ENCODE peak calls at places on chromosomes 11 and 22, in six cellular contexts. A is activated CD4-positive, alpha-beta T cell treated with anti-CD3 and anti-CD28 coated beads, Interleukin-2, amount 10 ng/mL, durations not matched to agents 24 days and 14 days; P is CD4-positive, alpha-beta memory T cell; J is T-helper 1 cell; I is NCI-H1417; R is midbrain. D is an unnamed sample.

GRCh38 chr11:86205415-86206268 is 38.9 kb upstream of the EED start:
- DNase-seq in A (no peak), P (no peak), J (no peak), I (peak; percentile 24), R (peak; percentile 13), D (no peak)

GRCh38 chr11:75311858-75312288 is 39.6 kb downstream of the ARRB1 start:
- DNase-seq in A (no peak), P (no peak), J (no peak), I (peak; percentile 47), R (peak; percentile 67), D (no peak)

GRCh38 chr11:93031386-93031785 is 61.9 kb downstream of the MTNR1B start:
- DNase-seq in A (no peak), P (no peak), J (no peak), I (no peak), R (no peak), D (no peak)

GRCh38 chr11:96303067-96303466 is 39.9 kb downstream of the MAML2 start:
- DNase-seq in A (no peak), P (no peak), J (no peak), I (no peak), R (no peak), D (no peak)

GRCh38 chr11:45930951-45931563 is 8.6 kb downstream of the LARGE2 start:
- DNase-seq in A (no peak), P (no peak), J (no peak), I (no peak), R (no peak), D (no peak)

GRCh38 chr22:26992556-26992955 is 335.2 kb downstream of the MIAT start:
- DNase-seq in A (no peak), P (no peak), J (no peak), I (no peak), R (no peak), D (no peak)

GRCh38 chr11:65438257-65439151 is 15.9 kb downstream of the NEAT1 start:
- DNase-seq in A (no peak), P (no peak), J (no peak), I (no peak), R (no peak), D (no peak)

GRCh38 chr22:37126882-37127281 is 17.4 kb upstream of the TMPRSS6 start:
- DNase-seq in A (peak; percentile 73), P (no peak), J (no peak), I (no peak), R (no peak), D (no peak)

GRCh38 chr11:118015385-118015841 is 29.2 kb downstream of the IL10RA start:
- DNase-seq in A (peak; percentile 59), P (no peak), J (no peak), I (no peak), R (no peak), D (no peak)

GRCh38 chr11:12897867-12898266 is 111.2 kb upstream of the RASSF10 start:
- DNase-seq in A (no peak), P (no peak), J (no peak), I (peak; percentile 4), R (no peak), D (no peak)

GRCh38 chr11:27239305-27239942 is 123.6 kb downstream of the CCDC34 start:
- DNase-seq in A (no peak), P (no peak), J (no peak), I (no peak), R (no peak), D (no peak)

GRCh38 chr11:122655527-122656072 is at the start of gene UBASH3B:
- DNase-seq in A (peak; percentile 89), P (peak; percentile 68), J (peak; percentile 45), I (peak; percentile 60), R (peak; percentile 62), D (peak; percentile 50)

GRCh38 chr11:40293655-40294342 is 1165.7 kb downstream of the LRRC4C start:
- DNase-seq in A (peak; percentile 76), P (peak; percentile 14), J (no peak), I (peak; percentile 63), R (peak; percentile 95), D (no peak)

GRCh38 chr11:76667271-76667818 is 3.2 kb downstream of the LRRC32 start:
- DNase-seq in A (no peak), P (no peak), J (no peak), I (no peak), R (no peak), D (no peak)

GRCh38 chr22:20200411-20200810 is 49.6 kb upstream of the CCDC188 start:
- DNase-seq in A (no peak), P (no peak), J (no peak), I (no peak), R (no peak), D (no peak)

GRCh38 chr11:34680206-34680605 is 59.3 kb downstream of the EHF start:
- DNase-seq in A (no peak), P (no peak), J (no peak), I (peak; percentile 12), R (no peak), D (no peak)

GRCh38 chr11:26849009-26849408 is 127.1 kb upstream of the SLC5A12 start:
- DNase-seq in A (no peak), P (no peak), J (no peak), I (no peak), R (peak; percentile 12), D (no peak)

GRCh38 chr11:1866776-1867175 is 13.9 kb downstream of the LSP1 start:
- DNase-seq in A (no peak), P (peak; percentile 15), J (no peak), I (no peak), R (no peak), D (no peak)

GRCh38 chr22:45960477-45961386 is 16.2 kb downstream of the WNT7B start:
- DNase-seq in A (no peak), P (no peak), J (no peak), I (no peak), R (no peak), D (no peak)

GRCh38 chr11:61392991-61393595 is 706 bp downstream of the TMEM216 start:
- DNase-seq in A (peak; percentile 68), P (peak; percentile 46), J (no peak), I (peak; percentile 39), R (no peak), D (no peak)

GRCh38 chr22:38549106-38549884 is 20.7 kb downstream of the DMC1 start:
- DNase-seq in A (no peak), P (no peak), J (no peak), I (peak; percentile 3), R (no peak), D (no peak)

GRCh38 chr11:34890812-34891211 is 25.4 kb downstream of the APIP start:
- DNase-seq in A (peak; percentile 46), P (no peak), J (no peak), I (peak; percentile 67), R (peak; percentile 73), D (no peak)

GRCh38 chr11:45260047-45260446 is 26.1 kb downstream of the SYT13 start:
- DNase-seq in A (no peak), P (no peak), J (no peak), I (no peak), R (no peak), D (no peak)

GRCh38 chr22:17846326-17846992 is 72.2 kb upstream of the BID start:
- DNase-seq in A (no peak), P (no peak), J (no peak), I (peak; percentile 27), R (no peak), D (no peak)

GRCh38 chr11:63887600-63887999 is 29.4 kb downstream of the RCOR2 start:
- DNase-seq in A (no peak), P (no peak), J (no peak), I (no peak), R (no peak), D (no peak)

GRCh38 chr22:37337204-37337943 is 55.1 kb downstream of the CYTH4 start:
- DNase-seq in A (no peak), P (no peak), J (no peak), I (no peak), R (no peak), D (no peak)

GRCh38 chr22:29209624-29209929 is 3.9 kb downstream of the EMID1 start:
- DNase-seq in A (no peak), P (no peak), J (no peak), I (no peak), R (no peak), D (no peak)

GRCh38 chr11:99244613-99245012 is 223.9 kb downstream of the CNTN5 start:
- DNase-seq in A (no peak), P (no peak), J (no peak), I (no peak), R (no peak), D (no peak)

GRCh38 chr22:46520880-46521279 is 16.5 kb downstream of the CELSR1 start:
- DNase-seq in A (no peak), P (no peak), J (no peak), I (no peak), R (no peak), D (no peak)

GRCh38 chr11:47060807-47061206 is 115.9 kb downstream of the ARFGAP2 start:
- DNase-seq in A (no peak), P (no peak), J (no peak), I (peak; percentile 37), R (no peak), D (no peak)

GRCh38 chr22:25334091-25334490 is 114.7 kb downstream of the CRYBB2 start:
- DNase-seq in A (peak; percentile 85), P (no peak), J (no peak), I (peak; percentile 14), R (peak; percentile 14), D (no peak)

GRCh38 chr11:117239295-117239694 is 6.8 kb downstream of the RNF214 start:
- DNase-seq in A (no peak), P (no peak), J (no peak), I (no peak), R (no peak), D (no peak)

GRCh38 chr11:17765381-17766359 is 31.1 kb downstream of the KCNC1 start:
- DNase-seq in A (no peak), P (no peak), J (no peak), I (peak; percentile 59), R (no peak), D (no peak)

GRCh38 chr11:14894657-14895598 is 2.9 kb upstream of the CYP2R1 start:
- DNase-seq in A (peak; percentile 67), P (no peak), J (no peak), I (no peak), R (no peak), D (no peak)

D was measured in T-helper 17 cell.